ENCODE peak calls at places on chromosomes 1 and 21, in seven cellular contexts. X is NCI-H82; C is LoVo; T is stimulated activated CD8-positive, alpha-beta memory T cell treated with anti-CD3 and anti-CD28 coated beads, Interleukin-4, amount 100 ng/mL, for 4 hours; P is NCI-H1930; J is tibial artery; V is fibroblast of pulmonary artery. H is an unnamed sample.

GRCh38 chr21:46605759-46606426 is 1.0 kb upstream of the S100B start:
- DNase-seq in C (no peak), J (peak), T (peak), X (no peak), P (no peak), V (no peak), H (no peak)

GRCh38 chr1:201763439-201764140 is 65.4 kb upstream of the IPO9 start:
- DNase-seq in V (peak), P (no peak), T (no peak), J (no peak), C (no peak), X (no peak), H (peak)

GRCh38 chr1:84379128-84379527 is 19.2 kb upstream of the DNASE2B start:
- DNase-seq in X (no peak), C (no peak), T (no peak), J (no peak), P (no peak), V (peak), H (peak)

GRCh38 chr1:28526886-28527285 is 21.0 kb downstream of the RCC1 start:
- DNase-seq in J (no peak), C (no peak), V (no peak), T (no peak), P (no peak), X (no peak), H (no peak)

GRCh38 chr1:206517784-206518183 is 10.5 kb downstream of the RASSF5 start:
- DNase-seq in T (no peak), P (no peak), J (no peak), V (no peak), C (no peak), X (peak), H (no peak)

GRCh38 chr1:225554216-225554812 is 98.6 kb downstream of the ENAH start:
- DNase-seq in C (peak), J (no peak), X (no peak), T (no peak), P (no peak), V (peak), H (peak)

GRCh38 chr1:94048413-94049164 is 72.4 kb downstream of the ABCA4 start:
- DNase-seq in X (no peak), T (no peak), P (no peak), J (no peak), V (peak), C (no peak), H (peak)

GRCh38 chr1:172429324-172430127 is 9.0 kb downstream of the C1orf105 start:
- DNase-seq in P (peak), C (peak), T (no peak), J (peak), V (peak), X (peak), H (peak)

GRCh38 chr1:161068306-161069200 is 1.1 kb downstream of the ARHGAP30 start:
- DNase-seq in P (no peak), V (no peak), X (peak), C (no peak), J (peak), T (peak), H (no peak)

GRCh38 chr1:185360714-185361113 is 43.7 kb upstream of the IVNS1ABP start:
- DNase-seq in T (no peak), V (peak), J (no peak), P (no peak), X (no peak), C (no peak), H (peak)

GRCh38 chr21:43362306-43362927 is 64.5 kb downstream of the SIK1 start:
- DNase-seq in X (peak), C (no peak), J (peak), T (peak), P (no peak), V (peak), H (peak)

GRCh38 chr1:226825037-226825745 is 45.2 kb upstream of the PSEN2 start:
- DNase-seq in C (no peak), V (no peak), P (no peak), X (no peak), J (no peak), T (no peak), H (no peak)

GRCh38 chr1:228867093-228867950 is 132.0 kb downstream of the RHOU start:
- DNase-seq in V (peak), C (peak), J (no peak), P (no peak), T (no peak), X (peak), H (peak)

GRCh38 chr21:39483917-39484316 is 32.1 kb downstream of the SH3BGR start:
- DNase-seq in V (peak), T (no peak), C (peak), X (no peak), P (no peak), J (no peak), H (peak)